ENCODE peak calls at places on chromosomes 4 and X, in five cellular contexts. One of them, this sample, is unnamed. For H3K9me3, the result is how much of the 10 kb centered on the place peaks cover.

GRCh38 chr4:105765690-105766407 is 57.3 kb downstream of the GSTCD start:
- DNase-seq in ovary: no peak
- DNase-seq in uterus: no peak
- DNase-seq in OCI-LY7: no peak
- DNase-seq in CD8-positive, alpha-beta memory T cell: no peak
- DNase-seq in this sample: no peak

GRCh38 chrX:261858-262390 is 19.3 kb upstream of the PLCXD1 start:
- DNase-seq in CD8-positive, alpha-beta memory T cell: no peak
- DNase-seq in uterus: no peak
- DNase-seq in ovary: no peak
- DNase-seq in OCI-LY7: no peak
- DNase-seq in this sample: no peak

GRCh38 chr4:173752610-173753009 is 222.6 kb upstream of the HAND2 start:
- DNase-seq in OCI-LY7: peak
- DNase-seq in uterus: no peak
- DNase-seq in ovary: no peak
- DNase-seq in CD8-positive, alpha-beta memory T cell: no peak
- DNase-seq in this sample: peak

GRCh38 chr4:119231517-119231916 is 19.0 kb downstream of the USP53 start:
- DNase-seq in CD8-positive, alpha-beta memory T cell: no peak
- DNase-seq in OCI-LY7: no peak
- DNase-seq in ovary: no peak
- DNase-seq in uterus: no peak
- DNase-seq in this sample: no peak

GRCh38 chrX:100659431-100660137 is 15.6 kb downstream of the SRPX2 start:
- DNase-seq in ovary: no peak
- DNase-seq in OCI-LY7: no peak
- DNase-seq in CD8-positive, alpha-beta memory T cell: no peak
- DNase-seq in uterus: no peak
- DNase-seq in this sample: no peak

GRCh38 chr4:145351922-145352321 is 129.7 kb upstream of the SMAD1 start:
- DNase-seq in uterus: no peak
- DNase-seq in OCI-LY7: no peak
- DNase-seq in CD8-positive, alpha-beta memory T cell: no peak
- DNase-seq in ovary: no peak
- DNase-seq in this sample: no peak

GRCh38 chr4:24482871-24483270 is 101.5 kb downstream of the DHX15 start:
- DNase-seq in ovary: no peak
- DNase-seq in uterus: no peak
- DNase-seq in OCI-LY7: no peak
- DNase-seq in CD8-positive, alpha-beta memory T cell: no peak
- DNase-seq in this sample: no peak

GRCh38 chr4:178415925-178416324 is 973.7 kb upstream of the AGA start:
- DNase-seq in OCI-LY7: no peak
- DNase-seq in ovary: no peak
- DNase-seq in uterus: no peak
- DNase-seq in CD8-positive, alpha-beta memory T cell: no peak
- DNase-seq in this sample: no peak

GRCh38 chr4:41611881-41612871 is 74.2 kb downstream of the LIMCH1 start:
- DNase-seq in ovary: no peak
- DNase-seq in OCI-LY7: no peak
- DNase-seq in uterus: no peak
- DNase-seq in CD8-positive, alpha-beta memory T cell: no peak
- DNase-seq in this sample: no peak

GRCh38 chrX:54043084-54043483 is 1.2 kb downstream of the PHF8 start:
- DNase-seq in uterus: no peak
- DNase-seq in CD8-positive, alpha-beta memory T cell: no peak
- DNase-seq in OCI-LY7: peak
- DNase-seq in ovary: no peak
- DNase-seq in this sample: no peak

GRCh38 chr4:10727140-10727880 is 42.7 kb upstream of the CLNK start:
- DNase-seq in ovary: no peak
- DNase-seq in OCI-LY7: no peak
- DNase-seq in CD8-positive, alpha-beta memory T cell: no peak
- DNase-seq in uterus: no peak
- DNase-seq in this sample: no peak

GRCh38 chr4:124854968-124855367 is 142.4 kb upstream of the ANKRD50 start:
- DNase-seq in CD8-positive, alpha-beta memory T cell: no peak
- DNase-seq in ovary: no peak
- DNase-seq in OCI-LY7: no peak
- DNase-seq in uterus: no peak
- DNase-seq in this sample: no peak

GRCh38 chr4:95178938-95179337 is 369.8 kb downstream of the UNC5C start:
- DNase-seq in OCI-LY7: no peak
- DNase-seq in uterus: no peak
- DNase-seq in ovary: no peak
- DNase-seq in CD8-positive, alpha-beta memory T cell: no peak
- DNase-seq in this sample: no peak

GRCh38 chr4:105373324-105373723 is 100.5 kb downstream of the PPA2 start:
- DNase-seq in ovary: no peak
- DNase-seq in CD8-positive, alpha-beta memory T cell: no peak
- DNase-seq in uterus: no peak
- DNase-seq in OCI-LY7: no peak
- DNase-seq in this sample: no peak

GRCh38 chr4:52421811-52422213 is 237.3 kb downstream of the USP46 start:
- DNase-seq in ovary: no peak
- DNase-seq in uterus: no peak
- DNase-seq in OCI-LY7: no peak
- DNase-seq in CD8-positive, alpha-beta memory T cell: no peak
- DNase-seq in this sample: no peak

GRCh38 chr4:148764720-148765119 is 322.5 kb upstream of the NR3C2 start:
- DNase-seq in uterus: no peak
- DNase-seq in ovary: no peak
- DNase-seq in CD8-positive, alpha-beta memory T cell: no peak
- DNase-seq in OCI-LY7: no peak
- DNase-seq in this sample: no peak

GRCh38 chr4:127364397-127364796 is 268.4 kb upstream of the INTU start:
- DNase-seq in ovary: no peak
- DNase-seq in CD8-positive, alpha-beta memory T cell: no peak
- DNase-seq in uterus: no peak
- DNase-seq in OCI-LY7: no peak
- DNase-seq in this sample: no peak

GRCh38 chr4:16663722-16664121 is 234.7 kb downstream of the LDB2 start:
- DNase-seq in uterus: no peak
- DNase-seq in CD8-positive, alpha-beta memory T cell: no peak
- DNase-seq in ovary: no peak
- DNase-seq in OCI-LY7: no peak
- DNase-seq in this sample: no peak

GRCh38 chr4:15799703-15800102 is 21.6 kb downstream of the CD38 start:
- DNase-seq in ovary: no peak
- DNase-seq in uterus: no peak
- DNase-seq in CD8-positive, alpha-beta memory T cell: no peak
- DNase-seq in OCI-LY7: peak
- DNase-seq in this sample: no peak

GRCh38 chrX:40949071-40949470 is 136.2 kb upstream of the USP9X start:
- DNase-seq in uterus: no peak
- DNase-seq in CD8-positive, alpha-beta memory T cell: no peak
- DNase-seq in OCI-LY7: no peak
- DNase-seq in ovary: no peak
- DNase-seq in this sample: no peak

GRCh38 chr4:7390906-7391636 is 43.7 kb downstream of the PSAPL1 start:
- DNase-seq in ovary: no peak
- DNase-seq in OCI-LY7: no peak
- DNase-seq in CD8-positive, alpha-beta memory T cell: no peak
- DNase-seq in uterus: peak
- DNase-seq in this sample: no peak

GRCh38 chr4:140213116-140213515 is 59.1 kb upstream of the MAML3 start:
- DNase-seq in uterus: no peak
- DNase-seq in OCI-LY7: no peak
- DNase-seq in ovary: no peak
- DNase-seq in CD8-positive, alpha-beta memory T cell: no peak
- DNase-seq in this sample: no peak

GRCh38 chr4:56627375-56627774 is 53.7 kb downstream of the HOPX start:
- DNase-seq in ovary: no peak
- DNase-seq in uterus: no peak
- DNase-seq in OCI-LY7: no peak
- DNase-seq in CD8-positive, alpha-beta memory T cell: no peak
- DNase-seq in this sample: no peak

GRCh38 chr4:56626963-56627362 is 54.1 kb downstream of the HOPX start:
- DNase-seq in CD8-positive, alpha-beta memory T cell: no peak
- DNase-seq in ovary: no peak
- DNase-seq in OCI-LY7: no peak
- DNase-seq in uterus: no peak
- DNase-seq in this sample: no peak

GRCh38 chr4:56627985-56628384 is 53.1 kb downstream of the HOPX start:
- DNase-seq in ovary: no peak
- DNase-seq in OCI-LY7: no peak
- DNase-seq in CD8-positive, alpha-beta memory T cell: no peak
- DNase-seq in uterus: no peak
- DNase-seq in this sample: no peak

GRCh38 chr4:56626420-56626819 is 54.7 kb downstream of the HOPX start:
- DNase-seq in uterus: no peak
- DNase-seq in CD8-positive, alpha-beta memory T cell: no peak
- DNase-seq in ovary: no peak
- DNase-seq in OCI-LY7: no peak
- DNase-seq in this sample: no peak

DNA sequence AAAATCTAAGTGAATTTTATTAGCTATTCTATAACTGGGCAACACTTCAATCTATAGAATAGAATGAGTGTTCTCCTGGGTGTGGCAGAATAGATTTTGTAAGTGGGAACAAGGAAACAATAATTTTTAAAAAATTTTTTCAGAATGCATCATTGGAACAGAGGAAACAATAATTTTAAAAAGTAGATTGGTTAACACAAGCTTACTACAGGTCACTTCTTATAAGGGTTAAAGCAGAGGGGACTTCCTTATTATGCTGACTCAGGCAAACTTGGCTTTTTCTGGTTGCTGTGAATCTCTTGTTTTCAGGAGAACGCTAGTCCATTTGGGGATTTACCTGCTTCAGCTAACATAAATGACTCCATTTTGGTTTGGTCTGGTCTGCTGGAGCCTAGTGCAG is 52.5 kb downstream of the HOPX start:
- DNase-seq in ovary: no peak
- DNase-seq in OCI-LY7: no peak
- DNase-seq in uterus: no peak
- DNase-seq in CD8-positive, alpha-beta memory T cell: no peak
- DNase-seq in this sample: no peak
- H3K9me3 ChIP-seq in ovary: under half
- H3K9me3 ChIP-seq in OCI-LY7: under half
- H3K9me3 ChIP-seq in uterus: under half
- H3K9me3 ChIP-seq in CD8-positive, alpha-beta memory T cell: under half
- H3K9me3 ChIP-seq in this sample: under half

DNA sequence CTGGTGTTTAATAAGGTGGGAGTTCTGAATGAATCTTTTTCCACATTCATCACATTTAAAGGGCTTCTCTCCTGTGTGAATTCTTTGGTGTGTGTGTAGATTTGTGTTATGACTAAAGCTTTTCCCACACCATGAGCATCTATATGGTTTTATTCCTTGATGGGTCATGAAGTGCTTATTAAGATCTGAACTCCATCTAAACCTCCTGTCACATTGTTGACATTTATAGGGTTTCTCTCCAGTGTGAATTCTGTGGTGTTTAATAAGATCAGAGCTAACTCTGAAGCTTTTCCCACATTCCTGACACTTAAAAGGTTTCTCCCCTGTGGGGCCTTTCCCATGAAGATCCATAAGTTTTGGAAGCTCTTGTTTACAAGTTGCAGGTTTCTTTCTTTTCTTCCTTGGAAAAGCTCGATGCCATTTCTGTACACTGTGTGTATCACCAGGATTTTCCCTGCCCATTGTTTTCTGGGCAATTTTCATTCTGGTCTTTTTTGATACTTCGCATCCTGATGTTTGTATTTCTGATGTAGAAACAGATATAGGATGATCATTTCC is 21.9 kb upstream of the ETDC start:
- DNase-seq in uterus: no peak
- DNase-seq in OCI-LY7: no peak
- DNase-seq in CD8-positive, alpha-beta memory T cell: no peak
- DNase-seq in ovary: no peak
- DNase-seq in this sample: no peak
- H3K9me3 ChIP-seq in uterus: under half
- H3K9me3 ChIP-seq in OCI-LY7: under half
- H3K9me3 ChIP-seq in CD8-positive, alpha-beta memory T cell: under half
- H3K9me3 ChIP-seq in ovary: under half
- H3K9me3 ChIP-seq in this sample: under half

DNA sequence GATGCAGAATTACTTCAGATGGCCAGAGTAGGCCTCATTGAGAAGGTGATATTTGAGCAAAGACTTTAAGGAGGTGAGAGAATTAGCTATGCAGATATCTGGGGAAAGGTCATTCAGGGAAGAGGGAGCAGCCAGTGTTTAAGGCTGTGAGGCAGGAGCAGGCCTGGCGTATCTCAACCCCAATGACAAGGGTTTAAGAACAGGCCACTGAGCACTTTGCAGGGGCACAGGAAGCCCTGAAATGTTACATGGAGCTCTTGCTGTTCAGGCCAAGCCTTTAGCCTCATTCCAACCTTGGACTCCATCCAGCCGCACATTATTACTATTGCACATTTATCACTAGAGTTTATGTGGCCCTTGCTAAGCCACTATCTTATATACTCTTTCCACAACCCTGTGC is 114.0 kb downstream of the EFNB1 start:
- DNase-seq in OCI-LY7: no peak
- DNase-seq in ovary: no peak
- DNase-seq in CD8-positive, alpha-beta memory T cell: no peak
- DNase-seq in uterus: no peak
- DNase-seq in this sample: no peak
- H3K9me3 ChIP-seq in OCI-LY7: under half
- H3K9me3 ChIP-seq in ovary: under half
- H3K9me3 ChIP-seq in CD8-positive, alpha-beta memory T cell: under half
- H3K9me3 ChIP-seq in uterus: under half
- H3K9me3 ChIP-seq in this sample: under half

DNA sequence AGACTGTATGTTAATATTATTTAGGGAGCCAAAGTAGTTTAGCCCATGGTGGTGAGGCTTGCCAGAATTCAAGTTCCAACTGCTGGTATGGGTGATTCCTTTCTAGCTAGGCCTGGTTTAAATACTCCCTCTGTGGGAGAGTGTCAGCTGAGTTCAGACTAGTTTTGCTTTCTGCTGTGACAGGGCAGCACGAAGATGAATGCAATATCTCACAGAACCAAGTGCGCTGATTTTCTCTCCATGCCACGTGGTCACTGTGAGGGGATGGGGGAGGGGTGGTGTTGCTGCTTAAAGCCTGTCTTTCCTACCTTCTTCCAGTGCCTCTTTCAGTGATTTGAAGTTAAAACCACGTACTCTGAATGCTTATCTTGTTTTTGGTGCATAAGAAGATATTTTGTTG is 445.7 kb upstream of the CXorf51B start:
- DNase-seq in OCI-LY7: no peak
- DNase-seq in uterus: no peak
- DNase-seq in ovary: no peak
- DNase-seq in CD8-positive, alpha-beta memory T cell: no peak
- DNase-seq in this sample: no peak
- H3K9me3 ChIP-seq in OCI-LY7: under half
- H3K9me3 ChIP-seq in uterus: under half
- H3K9me3 ChIP-seq in ovary: under half
- H3K9me3 ChIP-seq in CD8-positive, alpha-beta memory T cell: under half
- H3K9me3 ChIP-seq in this sample: under half

GRCh38 chr4:32562010-32562409 is 1841.8 kb downstream of the PCDH7 start:
- DNase-seq in ovary: no peak
- DNase-seq in uterus: no peak
- DNase-seq in CD8-positive, alpha-beta memory T cell: no peak
- DNase-seq in OCI-LY7: no peak
- DNase-seq in this sample: no peak

GRCh38 chr4:32560306-32560705 is 1840.1 kb downstream of the PCDH7 start:
- DNase-seq in OCI-LY7: no peak
- DNase-seq in uterus: no peak
- DNase-seq in CD8-positive, alpha-beta memory T cell: no peak
- DNase-seq in ovary: no peak
- DNase-seq in this sample: no peak
- H3K9me3 ChIP-seq in OCI-LY7: under half
- H3K9me3 ChIP-seq in uterus: under half
- H3K9me3 ChIP-seq in CD8-positive, alpha-beta memory T cell: under half
- H3K9me3 ChIP-seq in ovary: under half
- H3K9me3 ChIP-seq in this sample: under half